ENCODE peak calls at places on chromosomes 13 and 19, in eight cellular contexts. Z is GM23338; P is HS-27A; G is NCI-H1092; W is choroid plexus epithelial cell; B is Caki2; E is NCI-H446 treated with DMSO at 0.1 percent for 48 hours; J is stimulated activated naive CD4-positive, alpha-beta T cell. S is an unnamed sample.

GRCh38 chr19:9721861-9722260 is 46.7 kb downstream of the ZNF846 start:
- DNase-seq in Z (peak; percentile 23), P (no peak), G (no peak), W (no peak), B (no peak), E (no peak), J (no peak), S (no peak)

GRCh38 chr19:44582581-44583265 is 30.6 kb upstream of the IGSF23 start:
- DNase-seq in Z (peak; percentile 89), P (no peak), G (no peak), W (peak; percentile 46), B (no peak), E (no peak), J (no peak), S (no peak)

GRCh38 chr19:4800591-4801081 is 9.1 kb downstream of the FEM1A start:
- DNase-seq in Z (no peak), P (no peak), G (no peak), W (no peak), B (no peak), E (no peak), J (no peak), S (no peak)

GRCh38 chr19:48445256-48445605 is 552 bp upstream of the GRWD1 start:
- DNase-seq in Z (peak; percentile 84), P (peak; percentile 82), G (peak; percentile 57), W (peak; percentile 98), B (no peak), E (peak; percentile 88), J (peak; percentile 51), S (peak; percentile 93)

GRCh38 chr19:17089238-17089637 is 13.7 kb downstream of the MYO9B start:
- DNase-seq in Z (no peak), P (no peak), G (no peak), W (peak; percentile 66), B (no peak), E (no peak), J (no peak), S (no peak)

GRCh38 chr19:2494447-2495129 is 18.7 kb downstream of the GADD45B start:
- DNase-seq in Z (peak; percentile 63), P (no peak), G (no peak), W (peak; percentile 85), B (peak; percentile 55), E (no peak), J (peak; percentile 8), S (no peak)

GRCh38 chr13:103004790-103005307 is 61.4 kb downstream of the SLC10A2 start:
- DNase-seq in Z (no peak), P (no peak), G (no peak), W (no peak), B (no peak), E (no peak), J (no peak), S (no peak)

GRCh38 chr13:77868717-77869116 is 49.9 kb downstream of the EDNRB start:
- DNase-seq in Z (no peak), P (no peak), G (no peak), W (peak; percentile 1), B (no peak), E (no peak), J (no peak), S (no peak)

GRCh38 chr19:55173717-55174409 is 6.2 kb downstream of the SYT5 start:
- DNase-seq in Z (peak; percentile 93), P (peak; percentile 85), G (no peak), W (peak; percentile 59), B (no peak), E (peak; percentile 55), J (no peak), S (no peak)

GRCh38 chr13:35470671-35471465 is 5.6 kb downstream of the MAB21L1 start:
- DNase-seq in Z (peak; percentile 87), P (no peak), G (no peak), W (peak; percentile 41), B (no peak), E (no peak), J (no peak), S (no peak)

GRCh38 chr13:77507931-77508776 is 27.4 kb upstream of the SCEL start:
- DNase-seq in Z (no peak), P (peak; percentile 23), G (peak; percentile 20), W (peak; percentile 89), B (peak; percentile 89), E (no peak), J (no peak), S (no peak)

GRCh38 chr13:77831870-77832269 is 86.8 kb downstream of the EDNRB start:
- DNase-seq in Z (no peak), P (no peak), G (no peak), W (no peak), B (no peak), E (no peak), J (no peak), S (no peak)

GRCh38 chr13:20404488-20405222 is 121.0 kb downstream of the CRYL1 start:
- DNase-seq in Z (no peak), P (no peak), G (no peak), W (no peak), B (no peak), E (no peak), J (no peak), S (no peak)

GRCh38 chr13:96089749-96090239 is at the start of gene HS6ST3:
- DNase-seq in Z (peak; percentile 75), P (no peak), G (peak; percentile 72), W (peak; percentile 10), B (peak; percentile 75), E (no peak), J (no peak), S (peak; percentile 17)

GRCh38 chr19:6819323-6819722 is 46.8 kb downstream of the VAV1 start:
- DNase-seq in Z (no peak), P (no peak), G (no peak), W (no peak), B (no peak), E (no peak), J (no peak), S (no peak)

GRCh38 chr19:5826531-5827341 is 12.8 kb downstream of the FUT6 start:
- DNase-seq in Z (peak; percentile 85), P (no peak), G (peak; percentile 79), W (no peak), B (peak; percentile 78), E (peak; percentile 12), J (peak; percentile 16), S (peak; percentile 57)